ENCODE peak calls at places on chromosomes 12 and 14, in four cellular contexts. A is GM23248; Y is HuH-7.5; R is activated CD8-positive, alpha-beta memory T cell treated with anti-CD3 and anti-CD28 coated beads, Interleukin-2, amount 10 ng/mL, durations not matched to agents 7 days and 5 days. E is an unnamed sample.

GRCh38 chr14:93142854-93143652 is 27.3 kb upstream of the ITPK1 start:
- DNase-seq in Y (no peak), A (no peak), R (no peak), E (no peak)

GRCh38 chr12:95615735-95616134 is 64.5 kb upstream of the USP44 start:
- DNase-seq in Y (no peak), A (peak; percentile 42), R (no peak), E (no peak)

GRCh38 chr12:98821849-98822248 is 176.8 kb downstream of the APAF1 start:
- DNase-seq in Y (no peak), A (no peak), R (no peak), E (no peak)

GRCh38 chr14:96698846-96699543 is 98.2 kb upstream of the VRK1 start:
- DNase-seq in Y (no peak), R (no peak), A (no peak), E (no peak)

GRCh38 chr14:100893228-100893601 is 10.3 kb downstream of the RTL1 start:
- DNase-seq in R (no peak), A (no peak), Y (no peak), E (no peak)

GRCh38 chr14:64998455-64998931 is 11.8 kb downstream of the FNTB start:
- DNase-seq in R (no peak), Y (no peak), A (peak; percentile 71), E (no peak)

GRCh38 chr14:44165286-44165685 is 341.8 kb downstream of the FSCB start:
- DNase-seq in A (no peak), R (no peak), Y (no peak), E (no peak)

GRCh38 chr12:1435044-1435443 is 159.3 kb downstream of the FBXL14 start:
- DNase-seq in A (no peak), R (no peak), Y (no peak), E (no peak)

GRCh38 chr14:85439696-85440328 is 90.1 kb upstream of the FLRT2 start:
- DNase-seq in R (no peak), Y (no peak), A (peak; percentile 57), E (no peak)

GRCh38 chr12:64256166-64256800 is 34.2 kb upstream of the KICS2 start:
- DNase-seq in A (peak; percentile 84), R (no peak), Y (no peak), E (no peak)